ENCODE peak calls at places on chromosomes 3 and 15, in five cellular contexts. One of them, this sample, is unnamed.

GRCh38 chr3:27721717-27722564 is at the start of gene EOMES:
- DNase-seq in K562: no peak
- DNase-seq in mammary epithelial cell: peak
- DNase-seq in Peyer's patch: peak
- DNase-seq in activated naive CD4-positive, alpha-beta T cell treated with anti-CD3 and anti-CD28 coated beads, Interleukin-2, amount 10 ng/mL, durations not matched to agents 7 days and 5 days: peak
- DNase-seq in this sample: no peak

GRCh38 chr3:53255360-53255774 is 455 bp downstream of the TKT start:
- DNase-seq in K562: no peak
- DNase-seq in mammary epithelial cell: peak
- DNase-seq in Peyer's patch: no peak
- DNase-seq in activated naive CD4-positive, alpha-beta T cell treated with anti-CD3 and anti-CD28 coated beads, Interleukin-2, amount 10 ng/mL, durations not matched to agents 7 days and 5 days: peak
- DNase-seq in this sample: peak

GRCh38 chr3:150875548-150875947 is 29.7 kb downstream of the MINDY4B start:
- DNase-seq in K562: no peak
- DNase-seq in mammary epithelial cell: no peak
- DNase-seq in Peyer's patch: no peak
- DNase-seq in activated naive CD4-positive, alpha-beta T cell treated with anti-CD3 and anti-CD28 coated beads, Interleukin-2, amount 10 ng/mL, durations not matched to agents 7 days and 5 days: no peak
- DNase-seq in this sample: no peak

GRCh38 chr15:50017522-50017921 is 101.5 kb downstream of the ATP8B4 start:
- DNase-seq in K562: no peak
- DNase-seq in mammary epithelial cell: no peak
- DNase-seq in Peyer's patch: no peak
- DNase-seq in activated naive CD4-positive, alpha-beta T cell treated with anti-CD3 and anti-CD28 coated beads, Interleukin-2, amount 10 ng/mL, durations not matched to agents 7 days and 5 days: no peak
- DNase-seq in this sample: no peak

GRCh38 chr15:80567721-80568157 is 127.4 kb upstream of the ABHD17C start:
- DNase-seq in K562: peak
- DNase-seq in mammary epithelial cell: peak
- DNase-seq in Peyer's patch: no peak
- DNase-seq in activated naive CD4-positive, alpha-beta T cell treated with anti-CD3 and anti-CD28 coated beads, Interleukin-2, amount 10 ng/mL, durations not matched to agents 7 days and 5 days: peak
- DNase-seq in this sample: no peak

GRCh38 chr15:99441871-99442267 is 123.9 kb upstream of the MEF2A start:
- DNase-seq in K562: no peak
- DNase-seq in mammary epithelial cell: no peak
- DNase-seq in Peyer's patch: no peak
- DNase-seq in activated naive CD4-positive, alpha-beta T cell treated with anti-CD3 and anti-CD28 coated beads, Interleukin-2, amount 10 ng/mL, durations not matched to agents 7 days and 5 days: no peak
- DNase-seq in this sample: no peak

GRCh38 chr15:75067123-75067854 is 43.9 kb downstream of the PPCDC start:
- DNase-seq in K562: peak
- DNase-seq in mammary epithelial cell: peak
- DNase-seq in Peyer's patch: no peak
- DNase-seq in activated naive CD4-positive, alpha-beta T cell treated with anti-CD3 and anti-CD28 coated beads, Interleukin-2, amount 10 ng/mL, durations not matched to agents 7 days and 5 days: peak
- DNase-seq in this sample: no peak

GRCh38 chr3:129609591-129610169 is 3.2 kb upstream of the PLXND1 start:
- DNase-seq in K562: no peak
- DNase-seq in mammary epithelial cell: no peak
- DNase-seq in Peyer's patch: no peak
- DNase-seq in activated naive CD4-positive, alpha-beta T cell treated with anti-CD3 and anti-CD28 coated beads, Interleukin-2, amount 10 ng/mL, durations not matched to agents 7 days and 5 days: no peak
- DNase-seq in this sample: no peak

GRCh38 chr3:184788751-184789150 is 23.2 kb upstream of the VPS8 start:
- DNase-seq in K562: no peak
- DNase-seq in mammary epithelial cell: peak
- DNase-seq in Peyer's patch: no peak
- DNase-seq in activated naive CD4-positive, alpha-beta T cell treated with anti-CD3 and anti-CD28 coated beads, Interleukin-2, amount 10 ng/mL, durations not matched to agents 7 days and 5 days: no peak
- DNase-seq in this sample: no peak

GRCh38 chr3:158097571-158098553 is 8.4 kb downstream of the SHOX2 start:
- DNase-seq in K562: no peak
- DNase-seq in mammary epithelial cell: peak
- DNase-seq in Peyer's patch: peak
- DNase-seq in activated naive CD4-positive, alpha-beta T cell treated with anti-CD3 and anti-CD28 coated beads, Interleukin-2, amount 10 ng/mL, durations not matched to agents 7 days and 5 days: peak
- DNase-seq in this sample: peak

GRCh38 chr15:77418341-77419049 is 1.4 kb downstream of the PEAK1 start:
- DNase-seq in K562: no peak
- DNase-seq in mammary epithelial cell: no peak
- DNase-seq in Peyer's patch: no peak
- DNase-seq in activated naive CD4-positive, alpha-beta T cell treated with anti-CD3 and anti-CD28 coated beads, Interleukin-2, amount 10 ng/mL, durations not matched to agents 7 days and 5 days: no peak
- DNase-seq in this sample: no peak

GRCh38 chr3:15794303-15794771 is 3.4 kb downstream of the ANKRD28 start:
- DNase-seq in K562: peak
- DNase-seq in mammary epithelial cell: peak
- DNase-seq in Peyer's patch: no peak
- DNase-seq in activated naive CD4-positive, alpha-beta T cell treated with anti-CD3 and anti-CD28 coated beads, Interleukin-2, amount 10 ng/mL, durations not matched to agents 7 days and 5 days: no peak
- DNase-seq in this sample: no peak

GRCh38 chr3:137792633-137793271 is 28.6 kb downstream of the SOX14 start:
- DNase-seq in K562: peak
- DNase-seq in mammary epithelial cell: peak
- DNase-seq in Peyer's patch: no peak
- DNase-seq in activated naive CD4-positive, alpha-beta T cell treated with anti-CD3 and anti-CD28 coated beads, Interleukin-2, amount 10 ng/mL, durations not matched to agents 7 days and 5 days: peak
- DNase-seq in this sample: no peak

GRCh38 chr3:129486057-129487035 is 42.1 kb upstream of the RHO start:
- DNase-seq in K562: no peak
- DNase-seq in mammary epithelial cell: peak
- DNase-seq in Peyer's patch: no peak
- DNase-seq in activated naive CD4-positive, alpha-beta T cell treated with anti-CD3 and anti-CD28 coated beads, Interleukin-2, amount 10 ng/mL, durations not matched to agents 7 days and 5 days: no peak
- DNase-seq in this sample: no peak

GRCh38 chr15:100665570-100665969 is 63.2 kb downstream of the ASB7 start:
- DNase-seq in K562: no peak
- DNase-seq in mammary epithelial cell: no peak
- DNase-seq in Peyer's patch: no peak
- DNase-seq in activated naive CD4-positive, alpha-beta T cell treated with anti-CD3 and anti-CD28 coated beads, Interleukin-2, amount 10 ng/mL, durations not matched to agents 7 days and 5 days: no peak
- DNase-seq in this sample: no peak

GRCh38 chr3:94303897-94304296 is 241.0 kb downstream of the NSUN3 start:
- DNase-seq in K562: no peak
- DNase-seq in mammary epithelial cell: no peak
- DNase-seq in Peyer's patch: no peak
- DNase-seq in activated naive CD4-positive, alpha-beta T cell treated with anti-CD3 and anti-CD28 coated beads, Interleukin-2, amount 10 ng/mL, durations not matched to agents 7 days and 5 days: no peak
- DNase-seq in this sample: no peak

GRCh38 chr3:14425574-14426304 is 23.3 kb downstream of the SLC6A6 start:
- DNase-seq in K562: no peak
- DNase-seq in mammary epithelial cell: no peak
- DNase-seq in Peyer's patch: peak
- DNase-seq in activated naive CD4-positive, alpha-beta T cell treated with anti-CD3 and anti-CD28 coated beads, Interleukin-2, amount 10 ng/mL, durations not matched to agents 7 days and 5 days: peak
- DNase-seq in this sample: no peak

GRCh38 chr3:156143136-156143535 is 22.8 kb downstream of the KCNAB1 start:
- DNase-seq in K562: no peak
- DNase-seq in mammary epithelial cell: no peak
- DNase-seq in Peyer's patch: no peak
- DNase-seq in activated naive CD4-positive, alpha-beta T cell treated with anti-CD3 and anti-CD28 coated beads, Interleukin-2, amount 10 ng/mL, durations not matched to agents 7 days and 5 days: no peak
- DNase-seq in this sample: no peak

GRCh38 chr3:134079111-134079531 is 49.4 kb upstream of the SLCO2A1 start:
- DNase-seq in K562: no peak
- DNase-seq in mammary epithelial cell: peak
- DNase-seq in Peyer's patch: no peak
- DNase-seq in activated naive CD4-positive, alpha-beta T cell treated with anti-CD3 and anti-CD28 coated beads, Interleukin-2, amount 10 ng/mL, durations not matched to agents 7 days and 5 days: no peak
- DNase-seq in this sample: no peak

GRCh38 chr3:195226900-195227447 is 44.0 kb downstream of the XXYLT1 start:
- DNase-seq in K562: peak
- DNase-seq in mammary epithelial cell: no peak
- DNase-seq in Peyer's patch: peak
- DNase-seq in activated naive CD4-positive, alpha-beta T cell treated with anti-CD3 and anti-CD28 coated beads, Interleukin-2, amount 10 ng/mL, durations not matched to agents 7 days and 5 days: no peak
- DNase-seq in this sample: no peak

GRCh38 chr15:32844118-32844711 is 126.4 kb downstream of the GREM1 start:
- DNase-seq in K562: peak
- DNase-seq in mammary epithelial cell: peak
- DNase-seq in Peyer's patch: no peak
- DNase-seq in activated naive CD4-positive, alpha-beta T cell treated with anti-CD3 and anti-CD28 coated beads, Interleukin-2, amount 10 ng/mL, durations not matched to agents 7 days and 5 days: no peak
- DNase-seq in this sample: no peak

GRCh38 chr3:184953396-184953795 is 141.4 kb downstream of the VPS8 start:
- DNase-seq in K562: peak
- DNase-seq in mammary epithelial cell: no peak
- DNase-seq in Peyer's patch: no peak
- DNase-seq in activated naive CD4-positive, alpha-beta T cell treated with anti-CD3 and anti-CD28 coated beads, Interleukin-2, amount 10 ng/mL, durations not matched to agents 7 days and 5 days: no peak
- DNase-seq in this sample: no peak

GRCh38 chr3:189041482-189042090 is 130.2 kb upstream of the TPRG1 start:
- DNase-seq in K562: peak
- DNase-seq in mammary epithelial cell: peak
- DNase-seq in Peyer's patch: peak
- DNase-seq in activated naive CD4-positive, alpha-beta T cell treated with anti-CD3 and anti-CD28 coated beads, Interleukin-2, amount 10 ng/mL, durations not matched to agents 7 days and 5 days: peak
- DNase-seq in this sample: peak

GRCh38 chr3:98778852-98779379 is 15.8 kb downstream of the ST3GAL6 start:
- DNase-seq in K562: no peak
- DNase-seq in mammary epithelial cell: peak
- DNase-seq in Peyer's patch: no peak
- DNase-seq in activated naive CD4-positive, alpha-beta T cell treated with anti-CD3 and anti-CD28 coated beads, Interleukin-2, amount 10 ng/mL, durations not matched to agents 7 days and 5 days: no peak
- DNase-seq in this sample: no peak

GRCh38 chr3:139388077-139388476 is 1.4 kb downstream of the COPB2 start:
- DNase-seq in K562: peak
- DNase-seq in mammary epithelial cell: no peak
- DNase-seq in Peyer's patch: no peak
- DNase-seq in activated naive CD4-positive, alpha-beta T cell treated with anti-CD3 and anti-CD28 coated beads, Interleukin-2, amount 10 ng/mL, durations not matched to agents 7 days and 5 days: no peak
- DNase-seq in this sample: no peak

GRCh38 chr3:186760141-186760813 is 23.1 kb upstream of the EIF4A2 start:
- DNase-seq in K562: no peak
- DNase-seq in mammary epithelial cell: peak
- DNase-seq in Peyer's patch: no peak
- DNase-seq in activated naive CD4-positive, alpha-beta T cell treated with anti-CD3 and anti-CD28 coated beads, Interleukin-2, amount 10 ng/mL, durations not matched to agents 7 days and 5 days: no peak
- DNase-seq in this sample: no peak

GRCh38 chr3:138688871-138689299 is 80.3 kb downstream of the FAIM start:
- DNase-seq in K562: peak
- DNase-seq in mammary epithelial cell: no peak
- DNase-seq in Peyer's patch: no peak
- DNase-seq in activated naive CD4-positive, alpha-beta T cell treated with anti-CD3 and anti-CD28 coated beads, Interleukin-2, amount 10 ng/mL, durations not matched to agents 7 days and 5 days: no peak
- DNase-seq in this sample: no peak

GRCh38 chr15:82680200-82681102 is 29.2 kb downstream of the AP3B2 start:
- DNase-seq in K562: peak
- DNase-seq in mammary epithelial cell: peak
- DNase-seq in Peyer's patch: peak
- DNase-seq in activated naive CD4-positive, alpha-beta T cell treated with anti-CD3 and anti-CD28 coated beads, Interleukin-2, amount 10 ng/mL, durations not matched to agents 7 days and 5 days: peak
- DNase-seq in this sample: peak

GRCh38 chr15:66389098-66389858 is 2.6 kb downstream of the MAP2K1 start:
- DNase-seq in K562: no peak
- DNase-seq in mammary epithelial cell: peak
- DNase-seq in Peyer's patch: no peak
- DNase-seq in activated naive CD4-positive, alpha-beta T cell treated with anti-CD3 and anti-CD28 coated beads, Interleukin-2, amount 10 ng/mL, durations not matched to agents 7 days and 5 days: peak
- DNase-seq in this sample: no peak

GRCh38 chr3:30169459-30169858 is 436.9 kb upstream of the TGFBR2 start:
- DNase-seq in K562: no peak
- DNase-seq in mammary epithelial cell: no peak
- DNase-seq in Peyer's patch: no peak
- DNase-seq in activated naive CD4-positive, alpha-beta T cell treated with anti-CD3 and anti-CD28 coated beads, Interleukin-2, amount 10 ng/mL, durations not matched to agents 7 days and 5 days: no peak
- DNase-seq in this sample: no peak

GRCh38 chr3:63911901-63912767 is at the start of gene SCAANT1:
- DNase-seq in K562: peak
- DNase-seq in mammary epithelial cell: peak
- DNase-seq in Peyer's patch: peak
- DNase-seq in activated naive CD4-positive, alpha-beta T cell treated with anti-CD3 and anti-CD28 coated beads, Interleukin-2, amount 10 ng/mL, durations not matched to agents 7 days and 5 days: peak
- DNase-seq in this sample: peak

GRCh38 chr15:93042691-93043378 is 46.2 kb downstream of the RGMA start:
- DNase-seq in K562: no peak
- DNase-seq in mammary epithelial cell: no peak
- DNase-seq in Peyer's patch: peak
- DNase-seq in activated naive CD4-positive, alpha-beta T cell treated with anti-CD3 and anti-CD28 coated beads, Interleukin-2, amount 10 ng/mL, durations not matched to agents 7 days and 5 days: no peak
- DNase-seq in this sample: no peak

GRCh38 chr3:64150527-64151238 is 74.6 kb downstream of the PRICKLE2 start:
- DNase-seq in K562: no peak
- DNase-seq in mammary epithelial cell: no peak
- DNase-seq in Peyer's patch: peak
- DNase-seq in activated naive CD4-positive, alpha-beta T cell treated with anti-CD3 and anti-CD28 coated beads, Interleukin-2, amount 10 ng/mL, durations not matched to agents 7 days and 5 days: no peak
- DNase-seq in this sample: no peak

GRCh38 chr3:64815691-64816225 is 128.0 kb upstream of the ADAMTS9 start:
- DNase-seq in K562: no peak
- DNase-seq in mammary epithelial cell: no peak
- DNase-seq in Peyer's patch: no peak
- DNase-seq in activated naive CD4-positive, alpha-beta T cell treated with anti-CD3 and anti-CD28 coated beads, Interleukin-2, amount 10 ng/mL, durations not matched to agents 7 days and 5 days: no peak
- DNase-seq in this sample: no peak

This sample was measured in stimulated activated CD8-positive, alpha-beta memory T cell treated with anti-CD3 and anti-CD28 coated beads, Interleukin-7, amount 100 ng/mL, for 24 hours.